ENCODE peak calls at places on chromosomes 3 and 15, in five cellular contexts. N is left ventricle myocardium inferior; K is activated naive CD8-positive, alpha-beta T cell treated with anti-CD3 and anti-CD28 coated beads for 36 hours; Y is activated gamma-delta T cell treated with Interleukin-2 at 50 U/mL for 16 hours; R is WTC11. T is an unnamed sample.

GRCh38 chr3:132135628-132136333 is 101.0 kb upstream of the CPNE4 start:
- DNase-seq in K (no peak), N (no peak), Y (no peak), R (no peak), T (no peak)

GRCh38 chr3:8578282-8578681 is 66.3 kb downstream of the SSUH2 start:
- DNase-seq in N (no peak), R (no peak), Y (no peak), K (no peak), T (no peak)

GRCh38 chr3:150744041-150745026 is 18.6 kb downstream of the SIAH2 start:
- DNase-seq in K (no peak), N (no peak), R (no peak), Y (no peak), T (no peak)

GRCh38 chr3:58617338-58617761 is 40.2 kb upstream of the FAM107A start:
- DNase-seq in R (no peak), N (peak; percentile 62), Y (no peak), K (no peak), T (no peak)

GRCh38 chr15:49865925-49866757 is 245.3 kb downstream of the DTWD1 start:
- DNase-seq in N (no peak), R (no peak), Y (no peak), K (no peak), T (no peak)

GRCh38 chr15:72487070-72487797 is 13.1 kb downstream of the ARIH1 start:
- DNase-seq in N (no peak), R (no peak), K (no peak), Y (no peak), T (no peak)

GRCh38 chr3:42052867-42053351 is 38.2 kb upstream of the TRAK1 start:
- DNase-seq in Y (no peak), N (no peak), K (no peak), R (no peak), T (no peak)

GRCh38 chr3:13296662-13297061 is 123.5 kb downstream of the NUP210 start:
- DNase-seq in Y (no peak), N (no peak), K (no peak), R (no peak), T (no peak)

GRCh38 chr15:76199106-76200082 is 111.9 kb downstream of the ETFA start:
- DNase-seq in R (no peak), K (no peak), Y (no peak), N (peak; percentile 56), T (no peak)

GRCh38 chr3:194781617-194782016 is 95.9 kb downstream of the FAM43A start:
- DNase-seq in R (no peak), N (no peak), K (no peak), Y (no peak), T (no peak)

GRCh38 chr3:179037361-179037760 is 34.2 kb downstream of the ZMAT3 start:
- DNase-seq in K (peak; percentile 50), R (no peak), N (peak; percentile 48), Y (peak; percentile 10), T (no peak)

GRCh38 chr3:98532275-98532637 is 478 bp downstream of the GPR15 start:
- DNase-seq in K (no peak), R (no peak), N (no peak), Y (no peak), T (peak; percentile 16)

GRCh38 chr3:126126292-126126691 is 42.4 kb upstream of the SLC41A3 start:
- DNase-seq in K (no peak), N (no peak), R (peak; percentile 7), Y (no peak), T (no peak)

GRCh38 chr3:107574650-107575049 is 51.9 kb downstream of the BBX start:
- DNase-seq in N (no peak), K (no peak), R (no peak), Y (no peak), T (no peak)

GRCh38 chr3:22594990-22595389 is 608.1 kb upstream of the UBE2E2 start:
- DNase-seq in R (no peak), K (no peak), N (no peak), Y (no peak), T (no peak)

GRCh38 chr3:138463724-138464489 is 29.5 kb downstream of the ESYT3 start:
- DNase-seq in R (no peak), Y (no peak), K (no peak), N (no peak), T (no peak)

GRCh38 chr3:19029837-19030835 is 118.2 kb upstream of the KCNH8 start:
- DNase-seq in N (no peak), K (no peak), R (peak; percentile 21), Y (no peak), T (no peak)

GRCh38 chr3:99473321-99473751 is 165.1 kb upstream of the COL8A1 start:
- DNase-seq in N (no peak), R (no peak), Y (no peak), K (no peak), T (no peak)

GRCh38 chr15:43067717-43068461 is 37.9 kb downstream of the UBR1 start:
- DNase-seq in K (no peak), R (no peak), N (no peak), Y (no peak), T (no peak)

GRCh38 chr3:79297242-79297641 is 470.6 kb downstream of the ROBO1 start:
- DNase-seq in Y (no peak), N (no peak), K (no peak), R (no peak), T (no peak)

GRCh38 chr3:159672728-159673471 is 315.7 kb upstream of the IL12A start:
- DNase-seq in Y (no peak), K (no peak), N (no peak), R (no peak), T (no peak)

GRCh38 chr3:82410366-82410765 is 648.9 kb upstream of the GBE1 start:
- DNase-seq in N (no peak), Y (no peak), R (peak; percentile 18), K (no peak), T (no peak)

GRCh38 chr3:31305324-31305723 is 227.4 kb upstream of the STT3B start:
- DNase-seq in Y (no peak), N (no peak), R (no peak), K (no peak), T (no peak)

GRCh38 chr3:179318876-179319275 is 4.0 kb upstream of the ZNF639 start:
- DNase-seq in R (no peak), Y (no peak), K (no peak), N (no peak), T (no peak)

GRCh38 chr3:44104668-44105321 is 136.9 kb upstream of the TOPAZ1 start:
- DNase-seq in R (no peak), K (peak; percentile 68), Y (no peak), N (no peak), T (no peak)

GRCh38 chr3:50302095-50303037 is 1.0 kb downstream of the HYAL1 start:
- DNase-seq in N (no peak), R (no peak), Y (no peak), K (no peak), T (no peak)

GRCh38 chr3:181956122-181956521 is 244.4 kb downstream of the SOX2 start:
- DNase-seq in K (no peak), N (no peak), Y (no peak), R (no peak), T (no peak)

GRCh38 chr3:152524198-152525140 is 255.7 kb downstream of the MBNL1 start:
- DNase-seq in Y (peak; percentile 38), K (no peak), N (no peak), R (no peak), T (peak; percentile 25)

GRCh38 chr3:178584722-178585121 is 48.5 kb downstream of the KCNMB2 start:
- DNase-seq in K (no peak), Y (no peak), N (no peak), R (no peak), T (no peak)

GRCh38 chr3:55588120-55588765 is 101.1 kb upstream of the WNT5A start:
- DNase-seq in K (no peak), R (no peak), Y (no peak), N (no peak), T (no peak)

GRCh38 chr3:179473565-179473964 is 22.3 kb upstream of the GNB4 start:
- DNase-seq in N (no peak), K (no peak), R (no peak), Y (no peak), T (no peak)

GRCh38 chr15:77573826-77574225 is 58.9 kb downstream of the LINGO1 start:
- DNase-seq in Y (no peak), N (no peak), R (no peak), K (no peak), T (no peak)

GRCh38 chr3:177351757-177352158 is 154.5 kb upstream of the TBL1XR1 start:
- DNase-seq in K (no peak), N (no peak), R (no peak), Y (no peak), T (no peak)

T was measured in BE2C.